ENCODE peak calls at places on chromosomes 1 and 21, in four cellular contexts. W is GM12878, Y is K562, G is HepG2. L is an unnamed sample.

GRCh38 chr1:193183019-193183643 is 3.3 kb downstream of the B3GALT2 start:
- DNase-seq in Y (peak; percentile 63), G (peak; percentile 39), W (no peak), L (peak; percentile 54)

GRCh38 chr21:25963186-25963585 is 207.4 kb downstream of the APP start:
- DNase-seq in Y (no peak), G (no peak), W (no peak), L (peak; percentile 3)

GRCh38 chr1:233025566-233025965 is 75.2 kb downstream of the NTPCR start:
- DNase-seq in G (no peak), W (no peak), Y (no peak), L (no peak)

GRCh38 chr1:53593758-53594380 is 134.7 kb downstream of the DMRTB1 start:
- DNase-seq in Y (peak; percentile 62), G (peak; percentile 27), W (no peak), L (peak; percentile 25)

GRCh38 chr1:116259665-116260064 is 113.4 kb upstream of the ATP1A1 start:
- DNase-seq in G (no peak), W (no peak), Y (no peak), L (no peak)

GRCh38 chr1:85445906-85446305 is 19.1 kb downstream of the DDAH1 start:
- DNase-seq in G (no peak), W (no peak), Y (no peak), L (no peak)

GRCh38 chr1:226655251-226656163 is 83.6 kb downstream of the ITPKB start:
- DNase-seq in Y (no peak), W (no peak), G (no peak), L (no peak)

GRCh38 chr1:203906932-203907331 is 45.5 kb downstream of the SNRPE start:
- DNase-seq in G (no peak), W (no peak), Y (no peak), L (peak; percentile 75)

GRCh38 chr1:82565546-82565945 is 764.8 kb downstream of the ADGRL2 start:
- DNase-seq in Y (no peak), G (no peak), W (no peak), L (no peak)

GRCh38 chr1:25566730-25567341 is 23.4 kb downstream of the LDLRAP1 start:
- DNase-seq in Y (no peak), W (no peak), G (no peak), L (no peak)

GRCh38 chr1:201850053-201850397 is 21.1 kb downstream of the IPO9 start:
- DNase-seq in G (no peak), W (no peak), Y (no peak), L (no peak)

GRCh38 chr1:24915819-24916602 is 14.1 kb downstream of the RUNX3 start:
- DNase-seq in Y (no peak), W (no peak), G (peak; percentile 65), L (no peak)

GRCh38 chr1:43447891-43448708 is 5.6 kb downstream of the HYI start:
- DNase-seq in W (no peak), G (no peak), Y (no peak), L (no peak)

GRCh38 chr1:101236546-101237228 is at the start of gene S1PR1:
- DNase-seq in G (no peak), W (peak; percentile 28), Y (no peak), L (no peak)

GRCh38 chr21:42570362-42570761 is 56.7 kb downstream of the SLC37A1 start:
- DNase-seq in G (no peak), Y (no peak), W (no peak), L (no peak)

GRCh38 chr21:42569732-42570301 is 56.2 kb downstream of the SLC37A1 start:
- DNase-seq in Y (no peak), G (no peak), W (no peak), L (no peak)

GRCh38 chr21:42567861-42568260 is 54.2 kb downstream of the SLC37A1 start:
- DNase-seq in Y (no peak), G (no peak), W (no peak), L (no peak)

GRCh38 chr21:42568377-42568776 is 54.7 kb downstream of the SLC37A1 start:
- DNase-seq in W (no peak), G (no peak), Y (no peak), L (no peak)

DNA sequence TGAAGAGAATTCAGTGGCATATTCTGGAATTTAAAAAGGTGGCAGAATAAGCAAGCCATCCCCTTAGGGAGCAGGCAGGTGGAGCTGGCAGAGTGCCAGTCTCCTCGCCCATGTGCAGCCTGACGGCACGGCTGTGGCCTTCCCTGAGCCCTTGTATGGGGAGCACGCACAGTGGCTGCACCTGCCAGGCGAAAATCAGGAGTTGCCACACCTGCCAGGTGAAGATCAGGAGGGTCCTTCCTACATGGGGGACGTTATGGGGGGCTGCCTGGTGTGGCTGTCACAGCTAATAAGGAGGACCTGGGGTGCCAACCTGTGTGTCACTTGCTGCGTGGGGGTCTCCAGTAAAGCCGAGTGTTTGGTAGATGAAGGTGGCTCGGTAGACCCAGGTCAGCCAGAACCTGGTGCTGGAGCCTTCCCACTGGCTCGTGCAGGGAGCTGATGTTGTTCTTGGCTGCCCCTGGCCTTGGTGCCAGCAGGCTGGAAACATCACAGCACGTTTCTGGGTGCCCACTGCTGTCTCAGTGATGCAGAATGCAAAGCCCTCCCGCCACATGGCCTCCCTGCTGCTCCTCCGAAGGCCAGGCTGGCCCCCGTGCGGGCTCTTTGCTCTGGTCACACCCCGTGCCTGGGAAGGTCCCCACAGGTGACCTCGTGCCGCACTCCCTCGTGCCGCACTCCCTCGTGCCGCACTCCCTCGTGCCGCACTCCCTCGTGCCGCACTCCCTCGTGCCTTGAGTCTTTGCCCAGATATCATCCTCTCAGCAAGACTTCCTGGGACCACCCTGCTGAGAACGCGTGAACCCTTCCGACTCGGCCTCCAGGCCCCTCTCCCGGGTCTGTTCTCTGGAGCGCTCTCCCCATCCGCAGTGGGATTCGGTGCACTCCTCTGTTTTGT is 55.4 kb downstream of the SLC37A1 start:
- DNase-seq in G (no peak), Y (no peak), W (no peak), L (no peak)
- TF ChIP-seq BHLHE40 in G (no peak), Y (no peak), W (no peak), L (no peak)

GRCh38 chr1:60279798-60280197 is 206.2 kb upstream of the C1orf87 start:
- DNase-seq in G (no peak), Y (no peak), W (no peak), L (no peak)

GRCh38 chr1:60283690-60284089 is 210.1 kb upstream of the C1orf87 start:
- DNase-seq in W (no peak), Y (peak; percentile 1), G (peak; percentile 3), L (no peak)

GRCh38 chr1:60280256-60280655 is 206.7 kb upstream of the C1orf87 start:
- DNase-seq in G (no peak), Y (no peak), W (no peak), L (no peak)

GRCh38 chr1:60280764-60281278 is 207.3 kb upstream of the C1orf87 start:
- DNase-seq in W (no peak), Y (no peak), G (no peak), L (no peak)

DNA sequence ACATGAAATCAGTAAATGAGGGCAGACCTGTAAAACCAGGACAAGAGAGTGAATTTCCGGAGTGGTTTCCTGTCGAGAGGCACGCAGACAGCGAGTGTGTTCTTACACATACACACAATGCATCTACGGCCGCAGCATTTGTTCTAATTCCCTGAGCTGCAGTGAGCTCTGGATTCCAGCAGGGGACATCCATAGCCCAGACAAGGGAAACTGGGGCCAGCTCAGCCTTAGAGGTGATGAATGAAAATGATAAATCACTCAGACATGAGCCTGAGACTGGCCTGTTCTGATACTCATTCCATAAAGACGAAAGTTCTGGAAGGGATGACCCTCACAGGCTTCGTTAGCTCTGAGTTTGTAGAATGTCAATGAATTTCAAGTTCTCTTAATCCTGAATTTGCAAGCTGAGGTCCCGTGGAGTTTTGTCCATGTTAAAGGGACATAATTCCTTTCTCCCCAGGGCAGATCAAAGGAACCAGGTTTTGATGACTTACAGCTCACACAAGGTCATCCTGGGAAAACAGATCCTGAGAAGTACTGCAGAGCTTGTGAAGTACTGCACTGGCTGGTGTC is 207.9 kb upstream of the C1orf87 start:
- DNase-seq in G (peak; percentile 52), Y (peak; percentile 54), W (peak; percentile 1), L (peak; percentile 47)
- TF ChIP-seq CHD4 in G (no peak), Y (no peak), W (no peak), L (no peak)

GRCh38 chr21:34836103-34836932 is 167.5 kb downstream of the CLIC6 start:
- DNase-seq in G (peak; percentile 92), W (no peak), Y (no peak), L (peak; percentile 60)
- TF ChIP-seq BHLHE40 in G (peak; percentile 61), W (no peak), Y (no peak), L (no peak)

GRCh38 chr1:67465371-67465770 is 35.2 kb upstream of the SERBP1 start:
- DNase-seq in W (no peak), G (no peak), Y (no peak), L (no peak)

GRCh38 chr1:67464741-67465140 is 34.5 kb upstream of the SERBP1 start:
- DNase-seq in W (no peak), G (no peak), Y (no peak), L (no peak)

GRCh38 chr1:67472056-67472455 is 41.9 kb upstream of the SERBP1 start:
- DNase-seq in W (no peak), Y (no peak), G (no peak), L (no peak)

GRCh38 chr1:67469431-67469830 is 39.2 kb upstream of the SERBP1 start:
- DNase-seq in G (no peak), W (no peak), Y (no peak), L (no peak)

DNA sequence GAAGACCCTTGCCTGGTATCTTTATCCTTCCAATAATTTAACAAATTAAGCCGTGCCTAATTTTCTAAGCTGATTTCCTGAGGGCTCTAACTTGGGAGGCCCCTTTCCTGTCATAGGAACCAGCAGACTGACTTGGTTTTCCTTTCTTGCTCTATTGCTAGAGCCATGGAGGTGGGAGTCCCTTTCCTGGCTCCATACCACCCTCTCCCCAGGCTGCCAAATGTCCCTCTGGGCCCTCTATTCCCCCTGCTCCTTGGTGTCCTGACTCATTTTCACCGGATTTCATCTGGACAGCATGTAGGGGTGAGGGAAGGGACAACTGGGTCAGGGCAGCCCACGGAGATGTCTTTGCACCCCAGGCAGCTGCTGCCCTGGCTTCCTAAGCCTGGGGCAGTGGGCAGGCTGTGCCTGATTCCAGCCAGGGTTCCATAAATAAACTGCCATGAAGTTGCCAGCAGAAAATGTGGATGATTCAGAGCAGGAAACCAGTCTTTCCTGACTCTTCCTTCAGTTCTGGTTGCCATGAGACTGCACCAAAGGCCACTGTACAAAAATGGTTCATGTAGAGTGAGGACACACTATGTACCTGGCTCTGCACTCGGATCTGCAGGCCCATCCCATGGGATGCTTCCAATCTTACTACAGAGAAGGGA is 38.0 kb upstream of the SERBP1 start:
- DNase-seq in Y (no peak), W (no peak), G (no peak), L (no peak)
- TF ChIP-seq CHD4 in Y (no peak), W (no peak), G (no peak), L (no peak)

GRCh38 chr1:217052196-217052595 is 329.0 kb upstream of the ESRRG start:
- DNase-seq in G (no peak), W (no peak), Y (no peak), L (no peak)

GRCh38 chr1:217053666-217054065 is 330.4 kb upstream of the ESRRG start:
- DNase-seq in Y (no peak), G (no peak), W (no peak), L (no peak)

GRCh38 chr1:217049081-217049480 is 325.9 kb upstream of the ESRRG start:
- DNase-seq in W (no peak), Y (no peak), G (no peak), L (no peak)

GRCh38 chr1:217048104-217048707 is 325.0 kb upstream of the ESRRG start:
- DNase-seq in W (no peak), Y (peak; percentile 4), G (no peak), L (peak; percentile 5)
- TF ChIP-seq BHLHE40 in W (no peak), Y (no peak), G (no peak), L (no peak)